ENCODE peak calls at places on chromosomes 7 and 10, in eight cellular contexts. Q is HEK293T; F is CD8-positive, alpha-beta memory T cell; U is EH; I is fibroblast of villous mesenchyme; E is GM12865; Z is ecto neural progenitor cell; J is endodermal cell. S is an unnamed sample.
A peak's percentile ranks its signal among the peaks of the same experiment; 100 is the strongest.

GRCh38 chr7:43703573-43703972 is 25.8 kb downstream of the COA1 start:
- DNase-seq in Q (no peak), F (no peak), U (no peak), I (no peak), E (no peak), Z (no peak), J (no peak), S (no peak)

GRCh38 chr7:30348083-30348560 is 63.7 kb downstream of the ZNRF2 start:
- DNase-seq in Q (no peak), F (peak; percentile 37), U (peak; percentile 96), I (peak; percentile 90), E (peak; percentile 89), Z (no peak), J (peak; percentile 53), S (no peak)

GRCh38 chr10:97204826-97205679 is 19.3 kb upstream of the SLIT1 start:
- DNase-seq in Q (no peak), F (no peak), U (no peak), I (no peak), E (no peak), Z (no peak), J (no peak), S (no peak)

GRCh38 chr10:101032637-101033201 is 1.7 kb downstream of the SFXN3 start:
- DNase-seq in Q (no peak), F (peak; percentile 41), U (peak; percentile 94), I (peak; percentile 91), E (no peak), Z (no peak), J (no peak), S (no peak)

GRCh38 chr10:97849491-97850402 is at the start of gene GOLGA7B:
- DNase-seq in Q (peak; percentile 83), F (peak; percentile 60), U (peak; percentile 36), I (peak; percentile 21), E (peak; percentile 14), Z (peak; percentile 91), J (peak; percentile 93), S (no peak)

GRCh38 chr7:55234408-55234807 is 130.7 kb upstream of the LANCL2 start:
- DNase-seq in Q (no peak), F (no peak), U (no peak), I (no peak), E (no peak), Z (no peak), J (no peak), S (no peak)

GRCh38 chr10:44032216-44032615 is 352.7 kb downstream of the CXCL12 start:
- DNase-seq in Q (no peak), F (no peak), U (peak; percentile 31), I (peak; percentile 9), E (no peak), Z (no peak), J (no peak), S (no peak)

GRCh38 chr10:124079864-124080263 is 13.5 kb downstream of the CHST15 start:
- DNase-seq in Q (no peak), F (no peak), U (no peak), I (no peak), E (no peak), Z (no peak), J (no peak), S (no peak)

GRCh38 chr10:105258674-105259065 is 617.6 kb downstream of the SORCS3 start:
- DNase-seq in Q (no peak), F (no peak), U (no peak), I (no peak), E (no peak), Z (no peak), J (no peak), S (no peak)

GRCh38 chr10:110165867-110166266 is 41.5 kb upstream of the MXI1 start:
- DNase-seq in Q (no peak), F (no peak), U (no peak), I (no peak), E (no peak), Z (no peak), J (peak; percentile 54), S (peak; percentile 67)

GRCh38 chr7:30965372-30965771 is 1.6 kb downstream of the GHRHR start:
- DNase-seq in Q (no peak), F (no peak), U (peak; percentile 6), I (no peak), E (no peak), Z (no peak), J (no peak), S (no peak)

GRCh38 chr7:27605689-27606269 is 56.9 kb downstream of the HIBADH start:
- DNase-seq in Q (peak; percentile 9), F (no peak), U (peak; percentile 60), I (peak; percentile 55), E (peak; percentile 12), Z (no peak), J (no peak), S (no peak)

GRCh38 chr7:81698965-81699364 is 70.9 kb downstream of the HGF start:
- DNase-seq in Q (no peak), F (no peak), U (no peak), I (no peak), E (no peak), Z (no peak), J (no peak), S (no peak)

GRCh38 chr7:101900103-101900502 is 82.7 kb downstream of the CUX1 start:
- DNase-seq in Q (no peak), F (no peak), U (peak; percentile 60), I (no peak), E (no peak), Z (no peak), J (no peak), S (no peak)

GRCh38 chr7:76220185-76221057 is 18.7 kb downstream of the SRRM3 start:
- DNase-seq in Q (no peak), F (no peak), U (peak; percentile 67), I (peak; percentile 49), E (no peak), Z (peak; percentile 74), J (peak; percentile 90), S (no peak)

GRCh38 chr7:45088821-45089313 is at the start of gene NACAD:
- DNase-seq in Q (peak; percentile 58), F (peak; percentile 32), U (peak; percentile 68), I (peak; percentile 36), E (no peak), Z (no peak), J (no peak), S (no peak)

GRCh38 chr7:155274956-155275355 is 22.7 kb upstream of the INSIG1 start:
- DNase-seq in Q (no peak), F (no peak), U (no peak), I (peak; percentile 16), E (no peak), Z (no peak), J (no peak), S (no peak)

GRCh38 chr7:133478591-133479135 is 225.8 kb downstream of the EXOC4 start:
- DNase-seq in Q (no peak), F (no peak), U (no peak), I (no peak), E (no peak), Z (no peak), J (no peak), S (no peak)

GRCh38 chr10:48533951-48534720 is 70.7 kb downstream of the ARHGAP22 start:
- DNase-seq in Q (no peak), F (no peak), U (peak; percentile 87), I (no peak), E (no peak), Z (peak; percentile 25), J (peak; percentile 82), S (no peak)

GRCh38 chr10:72098301-72099053 is 10.1 kb upstream of the SPOCK2 start:
- DNase-seq in Q (no peak), F (no peak), U (no peak), I (no peak), E (no peak), Z (no peak), J (no peak), S (no peak)

GRCh38 chr10:13686331-13686752 is 99.6 kb downstream of the PRPF18 start:
- DNase-seq in Q (no peak), F (no peak), U (peak; percentile 35), I (no peak), E (peak; percentile 9), Z (no peak), J (no peak), S (no peak)

GRCh38 chr7:5426226-5426475 is 2.5 kb upstream of the TNRC18 start:
- DNase-seq in Q (no peak), F (no peak), U (peak; percentile 88), I (peak; percentile 83), E (no peak), Z (no peak), J (no peak), S (no peak)

GRCh38 chr7:27186450-27187157 is 1.6 kb upstream of the HOXA11 start:
- DNase-seq in Q (no peak), F (no peak), U (peak; percentile 66), I (peak; percentile 73), E (no peak), Z (no peak), J (peak; percentile 29), S (no peak)

GRCh38 chr10:95567903-95568630 is 6.9 kb upstream of the SORBS1 start:
- DNase-seq in Q (no peak), F (no peak), U (no peak), I (no peak), E (no peak), Z (no peak), J (no peak), S (no peak)

GRCh38 chr7:94050046-94050445 is 45.9 kb upstream of the BET1 start:
- DNase-seq in Q (no peak), F (no peak), U (no peak), I (no peak), E (peak; percentile 71), Z (no peak), J (no peak), S (no peak)

GRCh38 chr10:124306922-124307371 is 111.8 kb downstream of the OAT start:
- DNase-seq in Q (no peak), F (no peak), U (peak; percentile 41), I (no peak), E (no peak), Z (no peak), J (no peak), S (no peak)

GRCh38 chr7:130891254-130892094 is 157.5 kb upstream of the KLF14 start:
- DNase-seq in Q (no peak), F (no peak), U (peak; percentile 98), I (peak; percentile 97), E (no peak), Z (no peak), J (no peak), S (no peak)

GRCh38 chr7:73885975-73886798 is 25.2 kb downstream of the TMEM270 start:
- DNase-seq in Q (no peak), F (no peak), U (peak; percentile 83), I (peak; percentile 35), E (no peak), Z (no peak), J (peak; percentile 82), S (no peak)

GRCh38 chr7:108000875-108001758 is 1.8 kb downstream of the LAMB1 start:
- DNase-seq in Q (no peak), F (no peak), U (peak; percentile 62), I (peak; percentile 65), E (no peak), Z (peak; percentile 75), J (peak; percentile 91), S (no peak)

GRCh38 chr10:21756707-21757600 is 222.9 kb downstream of the MLLT10 start:
- DNase-seq in Q (no peak), F (no peak), U (no peak), I (peak; percentile 32), E (no peak), Z (no peak), J (peak; percentile 67), S (no peak)

GRCh38 chr7:113582471-113582870 is 336.3 kb downstream of the PPP1R3A start:
- DNase-seq in Q (no peak), F (no peak), U (peak; percentile 12), I (no peak), E (no peak), Z (no peak), J (no peak), S (no peak)

GRCh38 chr7:94431203-94431602 is 36.5 kb downstream of the COL1A2 start:
- DNase-seq in Q (no peak), F (no peak), U (peak; percentile 67), I (no peak), E (no peak), Z (no peak), J (no peak), S (no peak)

GRCh38 chr10:34505338-34505737 is 309.8 kb downstream of the PARD3 start:
- DNase-seq in Q (no peak), F (no peak), U (peak; percentile 18), I (no peak), E (no peak), Z (no peak), J (peak; percentile 55), S (no peak)

GRCh38 chr10:133158756-133159610 is 1.0 kb upstream of the KNDC1 start:
- DNase-seq in Q (no peak), F (no peak), U (peak; percentile 8), I (peak; percentile 11), E (no peak), Z (no peak), J (peak; percentile 85), S (no peak)

S was measured in vagina.